ENCODE peak calls at places on chromosomes 11 and 22, in six cellular contexts. Q, B, I, D, F and G are unnamed samples.

GRCh38 chr22:17264321-17265052 is 45.3 kb upstream of the ADA2 start:
- DNase-seq in B (peak; percentile 27), I (peak; percentile 48), F (no peak), D (no peak), Q (no peak), G (no peak)

GRCh38 chr11:2435288-2436012 is 8.9 kb downstream of the TRPM5 start:
- DNase-seq in Q (no peak), F (no peak), D (no peak), B (no peak), I (no peak), G (no peak)

GRCh38 chr11:27233654-27234042 is 129.4 kb downstream of the CCDC34 start:
- DNase-seq in I (no peak), Q (no peak), F (no peak), B (no peak), D (no peak), G (no peak)

GRCh38 chr11:16883179-16883578 is 131.0 kb downstream of the PLEKHA7 start:
- DNase-seq in I (no peak), F (no peak), Q (no peak), B (no peak), D (no peak), G (no peak)

GRCh38 chr22:30441088-30441487 is 15.5 kb downstream of the MTFP1 start:
- DNase-seq in I (no peak), Q (no peak), D (no peak), F (no peak), B (no peak), G (no peak)

GRCh38 chr22:40637181-40638150 is 947 bp upstream of the MRTFA start:
- DNase-seq in B (no peak), Q (no peak), I (no peak), F (no peak), D (peak; percentile 29), G (no peak)

GRCh38 chr22:25388415-25388814 is 169.0 kb downstream of the CRYBB2 start:
- DNase-seq in F (no peak), B (no peak), I (no peak), D (no peak), Q (no peak), G (no peak)

GRCh38 chr11:85756401-85757200 is 54.3 kb downstream of the SYTL2 start:
- DNase-seq in I (no peak), F (no peak), B (no peak), Q (no peak), D (no peak), G (no peak)

GRCh38 chr11:46149342-46149741 is 28.1 kb upstream of the PHF21A start:
- DNase-seq in F (no peak), D (no peak), B (no peak), I (no peak), Q (no peak), G (no peak)

GRCh38 chr11:77813256-77813655 is 7.3 kb downstream of the RSF1 start:
- DNase-seq in Q (no peak), D (no peak), F (no peak), B (peak; percentile 32), I (no peak), G (no peak)

GRCh38 chr11:69637956-69638871 is 2.7 kb upstream of the CCND1 start:
- DNase-seq in I (peak; percentile 79), Q (no peak), D (no peak), F (peak; percentile 64), B (no peak), G (no peak)

GRCh38 chr11:107202189-107202588 is 183.9 kb upstream of the GUCY1A2 start:
- DNase-seq in D (no peak), F (no peak), Q (no peak), B (no peak), I (no peak), G (no peak)

GRCh38 chr11:29773656-29774264 is 243.1 kb downstream of the KCNA4 start:
- DNase-seq in Q (no peak), D (no peak), F (no peak), I (no peak), B (peak; percentile 15), G (no peak)

GRCh38 chr22:50473088-50473487 is 1.7 kb downstream of the SBF1 start:
- DNase-seq in D (no peak), F (no peak), B (no peak), Q (peak; percentile 67), I (no peak), G (no peak)

GRCh38 chr11:121578216-121579063 is 125.7 kb upstream of the SORL1-AS1 start:
- DNase-seq in B (no peak), Q (no peak), I (peak; percentile 35), D (no peak), F (no peak), G (no peak)

DNA sequence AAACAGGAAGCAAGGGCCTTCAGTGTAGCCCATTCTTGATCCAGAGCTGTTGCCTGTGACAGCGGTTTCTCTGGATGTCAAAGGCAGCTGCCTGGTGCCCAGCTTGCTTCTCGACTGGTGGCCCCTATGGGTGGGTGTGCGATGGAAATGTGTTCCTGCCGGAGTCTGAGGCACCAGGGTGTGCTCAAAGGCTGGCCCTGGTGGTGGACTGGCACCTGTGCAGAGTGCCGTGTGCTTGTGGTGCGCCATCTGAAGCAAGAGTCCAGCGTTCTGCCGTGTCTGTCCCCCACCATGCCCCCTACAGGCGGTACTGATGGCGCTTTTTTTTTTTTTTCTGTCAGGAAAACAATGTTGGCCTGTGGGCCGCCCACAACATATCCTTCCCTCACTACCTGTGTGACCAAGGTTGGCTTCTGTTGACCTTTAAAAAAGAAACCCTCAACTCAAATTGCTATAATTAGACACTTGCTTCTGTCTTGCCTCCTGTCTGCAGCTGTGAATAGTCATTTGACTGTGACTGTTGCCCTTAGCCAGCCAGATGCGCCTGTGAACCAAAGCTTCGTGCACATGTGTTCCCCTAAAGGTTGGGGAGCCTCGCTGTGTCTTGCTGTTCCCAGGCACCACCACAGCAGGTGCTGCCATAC is 4.7 kb upstream of the RANBP1 start:
- DNase-seq in I (peak; percentile 33), B (no peak), Q (peak; percentile 75), D (peak; percentile 74), F (peak; percentile 60), G (no peak)
- TF ChIP-seq CTCF in I (peak; percentile 56), B (peak; percentile 52), Q (peak; percentile 27), D (peak; percentile 11), F (peak; percentile 51), G (peak; percentile 34)

GRCh38 chr22:34946339-34946985 is 119.5 kb upstream of the ISX start:
- DNase-seq in Q (no peak), I (no peak), B (no peak), F (no peak), D (no peak), G (no peak)

DNA sequence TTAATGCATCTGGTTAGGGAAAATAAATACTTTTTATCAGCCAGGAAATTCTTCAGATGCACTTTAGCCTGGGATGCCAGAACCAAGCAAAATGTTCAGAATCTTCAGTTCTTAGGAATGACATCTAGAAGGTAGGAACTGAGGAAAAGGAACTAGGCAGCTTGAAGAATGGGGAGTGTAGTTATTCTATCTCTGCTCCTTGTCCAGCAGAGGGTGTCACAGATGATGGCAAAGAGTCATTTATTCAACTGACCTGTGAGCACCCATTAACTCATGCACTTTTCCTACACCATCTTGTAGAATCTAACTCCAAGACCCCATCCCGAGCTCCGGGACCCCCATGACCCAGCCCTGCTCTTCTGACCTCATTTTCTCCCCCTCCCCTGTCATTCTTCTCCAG is 122.1 kb upstream of the ISX start:
- DNase-seq in D (no peak), F (no peak), Q (no peak), I (no peak), B (no peak), G (no peak)
- TF ChIP-seq CTCF in D (no peak), F (peak; percentile 16), Q (no peak), I (no peak), B (no peak), G (no peak)

GRCh38 chr11:103108933-103109817 is at the start of gene DYNC2H1:
- DNase-seq in D (peak; percentile 90), I (peak; percentile 95), F (peak; percentile 89), Q (peak; percentile 91), B (peak; percentile 75), G (peak; percentile 76)
- TF ChIP-seq CTCF in D (peak; percentile 17), I (peak; percentile 65), F (peak; percentile 47), Q (peak; percentile 46), B (peak; percentile 53), G (peak; percentile 57)

GRCh38 chr11:131385763-131386394 is 15.5 kb downstream of the NTM start:
- DNase-seq in B (no peak), F (no peak), Q (no peak), D (no peak), I (no peak), G (no peak)

GRCh38 chr11:131391161-131391560 is 20.7 kb downstream of the NTM start:
- DNase-seq in D (no peak), F (no peak), Q (no peak), I (no peak), B (no peak), G (no peak)

GRCh38 chr11:131389582-131389981 is 19.2 kb downstream of the NTM start:
- DNase-seq in F (no peak), I (no peak), Q (no peak), D (no peak), B (no peak), G (no peak)

GRCh38 chr11:131386408-131386807 is 16.0 kb downstream of the NTM start:
- DNase-seq in I (no peak), Q (no peak), D (no peak), B (no peak), F (no peak), G (no peak)
- TF ChIP-seq CTCF in I (no peak), Q (no peak), D (no peak), B (no peak), F (no peak), G (no peak)

GRCh38 chr11:128848815-128849455 is 18.2 kb downstream of the KCNJ1 start:
- DNase-seq in I (peak; percentile 59), D (peak; percentile 74), B (no peak), Q (peak; percentile 80), F (peak; percentile 70), G (no peak)
- TF ChIP-seq CTCF in I (peak; percentile 91), D (peak; percentile 78), B (peak; percentile 61), Q (peak; percentile 71), F (peak; percentile 94), G (peak; percentile 49)